ENCODE peak calls at places on chromosome 15, in four cellular contexts. I, D, A and J are unnamed samples.

GRCh38 chr15:61598655-61599054 is 369.6 kb upstream of the RORA start:
- DNase-seq in I (no peak), A (no peak), D (no peak), J (no peak)

GRCh38 chr15:77702211-77702957 is 69.7 kb upstream of the LINGO1 start:
- DNase-seq in I (no peak), D (peak), A (peak), J (peak)

GRCh38 chr15:41822957-41823356 is 4.9 kb upstream of the JMJD7 start:
- DNase-seq in D (no peak), I (no peak), A (no peak), J (no peak)

GRCh38 chr15:70955151-70955550 is 62.5 kb downstream of the LRRC49 start:
- DNase-seq in I (no peak), D (no peak), A (peak), J (peak)

GRCh38 chr15:82117296-82117695 is 71.5 kb upstream of the MEX3B start:
- DNase-seq in D (no peak), I (no peak), A (no peak), J (no peak)

GRCh38 chr15:35126236-35126635 is 41.1 kb upstream of the NANOGP8 start:
- DNase-seq in D (no peak), A (no peak), I (no peak), J (no peak)

GRCh38 chr15:98859149-98859548 is 148.4 kb downstream of the PGPEP1L start:
- DNase-seq in A (no peak), D (no peak), I (no peak), J (no peak)

GRCh38 chr15:40815042-40815678 is 7.9 kb upstream of the DNAJC17 start:
- DNase-seq in I (no peak), D (no peak), A (peak), J (no peak)

GRCh38 chr15:83930813-83931212 is 276.9 kb downstream of the ADAMTSL3 start:
- DNase-seq in A (no peak), D (no peak), I (no peak), J (no peak)

GRCh38 chr15:90807687-90808086 is 60.7 kb upstream of the FURIN start:
- DNase-seq in I (no peak), D (no peak), A (no peak), J (no peak)

GRCh38 chr15:99777144-99777543 is 43.9 kb upstream of the LYSMD4 start:
- DNase-seq in I (no peak), A (no peak), D (no peak), J (no peak)

GRCh38 chr15:39191871-39192281 is 389.0 kb upstream of the THBS1 start:
- DNase-seq in D (no peak), I (no peak), A (peak), J (no peak)

GRCh38 chr15:80640546-80641121 is 54.5 kb upstream of the ABHD17C start:
- DNase-seq in D (no peak), I (no peak), A (no peak), J (no peak)

GRCh38 chr15:40345225-40345866 is 4.6 kb upstream of the CCDC9B start:
- DNase-seq in I (no peak), A (no peak), D (no peak), J (no peak)

GRCh38 chr15:85162237-85162636 is 180.6 kb downstream of the PDE8A start:
- DNase-seq in I (no peak), D (no peak), A (no peak), J (no peak)
- TF ChIP-seq CTCF in I (no peak), D (no peak), A (no peak), J (no peak)

GRCh38 chr15:57486807-57487206 is 104.9 kb upstream of the MYZAP start:
- DNase-seq in A (no peak), I (no peak), D (no peak), J (no peak)
- H3K4me3 ChIP-seq in A (no peak), I (no peak), D (no peak), J (no peak)

DNA sequence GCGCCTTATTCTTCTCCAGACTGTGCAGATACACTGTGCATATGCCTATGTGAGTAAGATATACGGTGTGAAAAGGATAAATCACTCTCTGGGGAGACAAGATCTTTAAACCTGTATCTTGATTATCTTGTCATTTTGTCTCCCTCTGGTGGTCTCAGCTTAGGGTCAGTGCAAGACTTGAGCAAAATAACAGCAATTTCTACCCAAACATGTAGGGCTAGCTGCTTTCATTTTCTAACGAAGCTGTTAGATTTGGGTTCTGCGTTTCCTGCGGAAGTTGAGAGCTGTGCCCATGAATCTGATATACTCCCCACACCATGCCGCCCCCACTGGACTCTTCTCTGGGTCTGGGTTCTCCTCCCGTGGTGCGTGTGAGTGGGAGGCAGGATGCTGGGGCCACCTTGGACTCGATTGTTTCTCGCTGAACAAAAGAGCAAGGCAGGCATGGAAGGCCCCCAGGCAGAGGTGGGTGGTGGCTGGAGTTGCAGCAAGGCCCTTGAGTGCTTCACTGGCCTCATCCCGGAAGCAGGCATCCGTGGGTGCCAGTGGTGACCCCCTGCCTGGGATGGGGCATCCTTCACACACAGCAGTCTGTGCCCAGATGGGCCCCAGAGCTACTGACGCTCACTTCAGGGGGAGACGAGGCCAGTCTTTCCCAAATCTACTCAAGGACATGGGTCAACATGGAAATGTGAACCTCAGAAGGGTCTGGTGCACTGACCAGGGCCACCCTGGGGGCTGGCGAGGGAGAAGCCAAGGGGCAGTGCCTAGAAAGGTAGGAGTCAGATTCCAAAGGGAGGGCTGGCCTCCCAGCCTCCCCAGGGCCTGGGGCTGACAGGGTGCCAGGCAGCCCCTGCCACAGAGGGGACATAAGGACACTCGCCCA is 179.6 kb downstream of the NSMCE3 start:
- DNase-seq in D (no peak), I (peak), A (peak), J (peak)
- TF ChIP-seq CTCF in D (no peak), I (no peak), A (peak), J (peak)

GRCh38 chr15:69298354-69298696 is 387 bp upstream of the PAQR5 start:
- DNase-seq in I (no peak), D (no peak), A (no peak), J (no peak)

GRCh38 chr15:69299451-69300128 is 878 bp downstream of the PAQR5 start:
- DNase-seq in D (no peak), A (no peak), I (no peak), J (no peak)

GRCh38 chr15:69296606-69297005 is 2.1 kb upstream of the PAQR5 start:
- DNase-seq in D (no peak), A (no peak), I (no peak), J (no peak)

GRCh38 chr15:69298697-69299441 is at the start of gene PAQR5:
- DNase-seq in I (no peak), A (peak), D (no peak), J (no peak)

GRCh38 chr15:69297642-69298353 is 914 bp upstream of the PAQR5 start:
- DNase-seq in A (no peak), D (peak), I (no peak), J (no peak)
- H3K4me3 ChIP-seq in A (no peak), D (no peak), I (no peak), J (no peak)

GRCh38 chr15:55993804-55994539 is 560 bp upstream of the NEDD4 start:
- DNase-seq in D (no peak), A (peak), I (no peak), J (peak)
- TF ChIP-seq CTCF in D (no peak), A (no peak), I (no peak), J (peak)

GRCh38 chr15:88605507-88606436 is 15.4 kb upstream of the AEN start:
- DNase-seq in D (no peak), A (no peak), I (no peak), J (no peak)
- H3K4me3 ChIP-seq in D (no peak), A (no peak), I (no peak), J (no peak)